ENCODE peak calls at places on chromosomes 1 and 21, in eight cellular contexts. R is Caki2, N is NCI-H774, A is T-helper 1 cell, H is BJ, F is astrocyte of the cerebellum, M is substantia nigra, X is GM20000. Z is an unnamed sample.

GRCh38 chr1:30662291-30662840 is 61.0 kb downstream of the MATN1 start:
- DNase-seq in M (no peak), X (no peak), H (no peak), A (no peak), R (no peak), N (no peak), F (no peak), Z (no peak)

GRCh38 chr1:46096269-46097148 is 35.9 kb downstream of the PIK3R3 start:
- DNase-seq in F (no peak), A (no peak), N (peak; percentile 70), H (no peak), X (no peak), R (no peak), M (no peak), Z (no peak)

GRCh38 chr21:44694776-44695175 is 2.2 kb upstream of the KRTAP10-12 start:
- DNase-seq in F (no peak), N (no peak), X (no peak), A (no peak), R (no peak), H (no peak), M (no peak), Z (no peak)

GRCh38 chr1:161439280-161440232 is 65.7 kb upstream of the FCGR2A start:
- DNase-seq in M (no peak), X (peak; percentile 59), A (no peak), N (no peak), F (no peak), H (no peak), R (peak; percentile 65), Z (peak; percentile 77)

GRCh38 chr1:209607795-209608178 is 24.3 kb downstream of the CAMK1G start:
- DNase-seq in X (no peak), M (no peak), R (no peak), N (no peak), F (no peak), A (no peak), H (no peak), Z (peak; percentile 36)

GRCh38 chr1:91997607-91998195 is 32.1 kb upstream of the EPHX4 start:
- DNase-seq in A (no peak), M (no peak), H (no peak), X (peak; percentile 24), R (peak; percentile 1), F (peak; percentile 64), N (peak; percentile 10), Z (no peak)

GRCh38 chr1:51628715-51629590 is 12.1 kb downstream of the OSBPL9 start:
- DNase-seq in M (no peak), A (no peak), F (no peak), N (no peak), X (no peak), R (no peak), H (no peak), Z (no peak)

GRCh38 chr1:18103788-18104421 is 3.7 kb upstream of the IGSF21 start:
- DNase-seq in X (no peak), A (no peak), N (no peak), R (no peak), M (no peak), F (no peak), H (no peak), Z (no peak)

GRCh38 chr1:29176567-29176966 is 5.1 kb downstream of the SRSF4 start:
- DNase-seq in A (no peak), F (no peak), H (peak; percentile 41), M (no peak), N (no peak), X (no peak), R (no peak), Z (no peak)

GRCh38 chr1:172932981-172933380 is 117.8 kb downstream of the TNFSF18 start:
- DNase-seq in M (no peak), H (no peak), N (no peak), A (no peak), F (no peak), X (no peak), R (peak; percentile 36), Z (no peak)

GRCh38 chr1:42957880-42958487 is 684 bp downstream of the SLC2A1 start:
- DNase-seq in F (no peak), A (peak; percentile 24), R (peak; percentile 77), X (peak; percentile 96), H (no peak), M (no peak), N (peak; percentile 80), Z (peak; percentile 81)

GRCh38 chr1:1420654-1421134 is 382 bp downstream of the ANKRD65 start:
- DNase-seq in N (no peak), R (no peak), M (no peak), F (no peak), A (no peak), H (no peak), X (peak; percentile 25), Z (no peak)

GRCh38 chr1:61004269-61005003 is 77.9 kb upstream of the NFIA start:
- DNase-seq in N (no peak), F (no peak), H (no peak), X (no peak), M (no peak), R (no peak), A (no peak), Z (no peak)

GRCh38 chr1:184947497-184948256 is 26.6 kb downstream of the NIBAN1 start:
- DNase-seq in H (no peak), X (no peak), F (no peak), R (no peak), M (no peak), A (no peak), N (no peak), Z (no peak)

GRCh38 chr1:162943627-162944026 is 82.7 kb upstream of the CCDC190 start:
- DNase-seq in X (no peak), R (no peak), H (no peak), A (no peak), F (peak; percentile 26), M (no peak), N (peak; percentile 39), Z (no peak)

GRCh38 chr1:45669379-45669778 is 17.0 kb downstream of the GPBP1L1 start:
- DNase-seq in H (no peak), N (no peak), M (no peak), R (no peak), F (no peak), A (no peak), X (no peak), Z (no peak)

GRCh38 chr1:15413563-15414449 is 4.1 kb downstream of the EFHD2 start:
- DNase-seq in N (no peak), A (no peak), M (no peak), H (no peak), X (no peak), R (no peak), F (no peak), Z (no peak)

GRCh38 chr1:35707253-35708178 is 11.2 kb downstream of the C1orf216 start:
- DNase-seq in F (no peak), N (peak; percentile 74), M (no peak), A (no peak), R (no peak), X (peak; percentile 77), H (no peak), Z (peak; percentile 14)

GRCh38 chr1:164576311-164577271 is 17.6 kb downstream of the PBX1 start:
- DNase-seq in M (peak; percentile 65), R (no peak), H (no peak), F (no peak), X (no peak), A (no peak), N (no peak), Z (no peak)

GRCh38 chr1:115810609-115811008 is 30.3 kb downstream of the NHLH2 start:
- DNase-seq in A (no peak), H (no peak), M (no peak), R (no peak), N (peak; percentile 4), F (no peak), X (no peak), Z (no peak)

GRCh38 chr21:32413697-32414578 is 1.4 kb downstream of the EVA1C start:
- DNase-seq in H (no peak), X (no peak), R (no peak), F (no peak), M (no peak), A (no peak), N (peak; percentile 28), Z (no peak)

GRCh38 chr1:228212966-228213844 is 5.4 kb downstream of the OBSCN start:
- DNase-seq in F (peak; percentile 13), H (no peak), M (peak; percentile 3), X (peak; percentile 96), N (peak; percentile 85), A (peak; percentile 83), R (peak; percentile 86), Z (peak; percentile 82)

GRCh38 chr1:172885976-172886375 is 164.8 kb downstream of the TNFSF18 start:
- DNase-seq in X (no peak), N (no peak), M (no peak), F (no peak), H (no peak), A (no peak), R (no peak), Z (no peak)

GRCh38 chr1:157193702-157194391 is 55.7 kb upstream of the ETV3 start:
- DNase-seq in H (peak; percentile 9), N (peak; percentile 65), X (peak; percentile 75), R (peak; percentile 54), F (peak; percentile 29), A (no peak), M (peak; percentile 8), Z (no peak)

GRCh38 chr1:172674831-172675613 is 16.1 kb downstream of the FASLG start:
- DNase-seq in A (no peak), F (no peak), H (peak; percentile 53), M (no peak), N (no peak), R (no peak), X (no peak), Z (no peak)

GRCh38 chr1:147627435-147628110 is 42.8 kb downstream of the ACP6 start:
- DNase-seq in X (peak; percentile 73), N (peak; percentile 49), M (no peak), F (peak; percentile 16), H (no peak), A (no peak), R (peak; percentile 41), Z (no peak)

GRCh38 chr1:91018006-91018405 is 3.8 kb downstream of the ZNF644 start:
- DNase-seq in F (no peak), N (no peak), X (peak; percentile 17), R (no peak), A (no peak), M (no peak), H (no peak), Z (no peak)

GRCh38 chr1:14437410-14437913 is 161.0 kb upstream of the KAZN start:
- DNase-seq in X (no peak), F (no peak), N (no peak), H (no peak), A (no peak), M (no peak), R (no peak), Z (no peak)

GRCh38 chr1:31799196-31799894 is 16.5 kb downstream of the SPOCD1 start:
- DNase-seq in M (no peak), R (no peak), X (no peak), A (no peak), H (no peak), N (no peak), F (no peak), Z (no peak)

GRCh38 chr1:204711103-204711946 is 25.8 kb upstream of the LRRN2 start:
- DNase-seq in R (no peak), F (no peak), X (no peak), A (no peak), H (no peak), M (no peak), N (no peak), Z (no peak)

GRCh38 chr1:48728599-48728998 is 48.1 kb downstream of the BEND5 start:
- DNase-seq in X (no peak), A (no peak), N (peak; percentile 31), H (no peak), M (no peak), R (no peak), F (no peak), Z (no peak)

GRCh38 chr1:34610063-34610462 is 144.8 kb upstream of the GJB5 start:
- DNase-seq in H (no peak), F (no peak), A (no peak), R (no peak), X (no peak), N (no peak), M (no peak), Z (no peak)

GRCh38 chr1:36392836-36393235 is 4.9 kb downstream of the LSM10 start:
- DNase-seq in R (no peak), H (no peak), A (no peak), F (no peak), X (no peak), M (no peak), N (no peak), Z (no peak)

GRCh38 chr1:12296623-12297022 is 66.8 kb downstream of the VPS13D start:
- DNase-seq in A (no peak), R (no peak), X (peak; percentile 41), F (no peak), M (no peak), H (peak; percentile 63), N (no peak), Z (peak; percentile 22)

Z was measured in GM06990.